ENCODE peak calls at places on chromosomes 5 and 9, in five cellular contexts. C, M, G, I and J are unnamed samples.

GRCh38 chr5:147935032-147935431 is 28.7 kb upstream of the C5orf46 start:
- DNase-seq in M (peak), C (peak), I (no peak), G (no peak), J (no peak)

GRCh38 chr5:41392016-41392415 is 118.4 kb downstream of the PLCXD3 start:
- DNase-seq in M (no peak), I (no peak), G (no peak), C (no peak), J (no peak)

GRCh38 chr9:112757300-112757883 is 6.8 kb downstream of the SNX30 start:
- DNase-seq in C (no peak), I (no peak), G (no peak), M (no peak), J (no peak)

GRCh38 chr5:68214472-68215207 is 916 bp upstream of the PIK3R1 start:
- DNase-seq in I (no peak), C (no peak), M (no peak), G (peak), J (no peak)

GRCh38 chr9:15206949-15207696 is 99.9 kb downstream of the TTC39B start:
- DNase-seq in G (no peak), M (no peak), C (no peak), I (no peak), J (no peak)

GRCh38 chr5:134436523-134437339 is 25.1 kb upstream of the CDKN2AIPNL start:
- DNase-seq in C (peak), M (peak), I (no peak), G (peak), J (peak)

GRCh38 chr9:76717611-76718010 is 46.6 kb upstream of the PCA3 start:
- DNase-seq in M (peak), G (no peak), I (no peak), C (no peak), J (no peak)

GRCh38 chr5:54470191-54470590 is 14.7 kb downstream of the HSPB3 start:
- DNase-seq in G (no peak), C (no peak), M (peak), I (no peak), J (no peak)

GRCh38 chr5:178786424-178786823 is 56.0 kb upstream of the ZNF354A start:
- DNase-seq in I (no peak), G (peak), M (no peak), C (no peak), J (peak)

GRCh38 chr9:86239053-86239770 is 20.2 kb downstream of the C9orf153 start:
- DNase-seq in M (peak), G (no peak), C (no peak), I (no peak), J (no peak)

GRCh38 chr9:104810421-104811339 is 46.8 kb downstream of the NIPSNAP3B start:
- DNase-seq in C (peak), I (no peak), M (peak), G (no peak), J (no peak)

GRCh38 chr5:174082286-174082685 is 36.8 kb downstream of the NSG2 start:
- DNase-seq in I (no peak), M (no peak), C (no peak), G (no peak), J (no peak)